ENCODE peak calls at places on chromosome X, in nine cellular contexts. One of them, this sample, is unnamed.

GRCh38 chrX:48958635-48959094 is 1.3 kb upstream of the OTUD5 start:
- DNase-seq in stimulated activated CD4-positive, alpha-beta T cell treated with anti-CD3 and anti-CD28 coated beads, Interleukin-4, amount 100 ng/mL, for 4 hours: no peak
- DNase-seq in lower lobe of right lung: no peak
- DNase-seq in T-helper 2 cell: no peak
- DNase-seq in amygdala: no peak
- DNase-seq in NAMALWA: no peak
- DNase-seq in GOT3: peak; percentile 20
- DNase-seq in fibroblast of the aortic adventitia: peak; percentile 70
- DNase-seq in suprapubic skin: no peak
- DNase-seq in this sample: peak; percentile 20

GRCh38 chrX:10986616-10987015 is 124.5 kb upstream of the HCCS start:
- DNase-seq in lower lobe of right lung: no peak
- DNase-seq in GOT3: no peak
- DNase-seq in NAMALWA: no peak
- DNase-seq in amygdala: no peak
- DNase-seq in T-helper 2 cell: no peak
- DNase-seq in suprapubic skin: no peak
- DNase-seq in stimulated activated CD4-positive, alpha-beta T cell treated with anti-CD3 and anti-CD28 coated beads, Interleukin-4, amount 100 ng/mL, for 4 hours: no peak
- DNase-seq in fibroblast of the aortic adventitia: peak; percentile 74
- DNase-seq in this sample: no peak

GRCh38 chrX:153606503-153606902 is 7.6 kb upstream of the CCNQ start:
- DNase-seq in lower lobe of right lung: no peak
- DNase-seq in T-helper 2 cell: no peak
- DNase-seq in suprapubic skin: no peak
- DNase-seq in GOT3: no peak
- DNase-seq in NAMALWA: no peak
- DNase-seq in amygdala: no peak
- DNase-seq in stimulated activated CD4-positive, alpha-beta T cell treated with anti-CD3 and anti-CD28 coated beads, Interleukin-4, amount 100 ng/mL, for 4 hours: no peak
- DNase-seq in fibroblast of the aortic adventitia: no peak
- DNase-seq in this sample: no peak

GRCh38 chrX:302975-303374 is 15.6 kb downstream of the GTPBP6 start:
- DNase-seq in amygdala: no peak
- DNase-seq in fibroblast of the aortic adventitia: no peak
- DNase-seq in GOT3: no peak
- DNase-seq in suprapubic skin: no peak
- DNase-seq in NAMALWA: no peak
- DNase-seq in lower lobe of right lung: peak; percentile 24
- DNase-seq in T-helper 2 cell: no peak
- DNase-seq in stimulated activated CD4-positive, alpha-beta T cell treated with anti-CD3 and anti-CD28 coated beads, Interleukin-4, amount 100 ng/mL, for 4 hours: no peak
- DNase-seq in this sample: no peak

GRCh38 chrX:102560423-102561068 is 38.8 kb upstream of the ARMCX5 start:
- DNase-seq in NAMALWA: no peak
- DNase-seq in GOT3: no peak
- DNase-seq in amygdala: no peak
- DNase-seq in stimulated activated CD4-positive, alpha-beta T cell treated with anti-CD3 and anti-CD28 coated beads, Interleukin-4, amount 100 ng/mL, for 4 hours: no peak
- DNase-seq in T-helper 2 cell: no peak
- DNase-seq in suprapubic skin: no peak
- DNase-seq in lower lobe of right lung: no peak
- DNase-seq in fibroblast of the aortic adventitia: no peak
- DNase-seq in this sample: no peak

GRCh38 chrX:24646745-24647182 is 383 bp downstream of the PCYT1B start:
- DNase-seq in amygdala: no peak
- DNase-seq in lower lobe of right lung: no peak
- DNase-seq in stimulated activated CD4-positive, alpha-beta T cell treated with anti-CD3 and anti-CD28 coated beads, Interleukin-4, amount 100 ng/mL, for 4 hours: no peak
- DNase-seq in NAMALWA: no peak
- DNase-seq in GOT3: no peak
- DNase-seq in T-helper 2 cell: no peak
- DNase-seq in fibroblast of the aortic adventitia: peak; percentile 5
- DNase-seq in suprapubic skin: no peak
- DNase-seq in this sample: no peak

GRCh38 chrX:71998836-71999509 is 88.3 kb downstream of the NHSL2 start:
- DNase-seq in suprapubic skin: no peak
- DNase-seq in NAMALWA: peak; percentile 58
- DNase-seq in lower lobe of right lung: no peak
- DNase-seq in amygdala: no peak
- DNase-seq in GOT3: no peak
- DNase-seq in stimulated activated CD4-positive, alpha-beta T cell treated with anti-CD3 and anti-CD28 coated beads, Interleukin-4, amount 100 ng/mL, for 4 hours: peak; percentile 3
- DNase-seq in T-helper 2 cell: peak; percentile 1
- DNase-seq in fibroblast of the aortic adventitia: peak; percentile 36
- DNase-seq in this sample: no peak

GRCh38 chrX:435536-436122 is 48.9 kb upstream of the PPP2R3B start:
- DNase-seq in NAMALWA: no peak
- DNase-seq in T-helper 2 cell: no peak
- DNase-seq in lower lobe of right lung: peak; percentile 32
- DNase-seq in stimulated activated CD4-positive, alpha-beta T cell treated with anti-CD3 and anti-CD28 coated beads, Interleukin-4, amount 100 ng/mL, for 4 hours: no peak
- DNase-seq in fibroblast of the aortic adventitia: no peak
- DNase-seq in amygdala: no peak
- DNase-seq in suprapubic skin: no peak
- DNase-seq in GOT3: no peak
- DNase-seq in this sample: no peak

GRCh38 chrX:19743386-19743785 is 144.0 kb downstream of the SH3KBP1 start:
- DNase-seq in lower lobe of right lung: no peak
- DNase-seq in fibroblast of the aortic adventitia: no peak
- DNase-seq in suprapubic skin: no peak
- DNase-seq in amygdala: no peak
- DNase-seq in stimulated activated CD4-positive, alpha-beta T cell treated with anti-CD3 and anti-CD28 coated beads, Interleukin-4, amount 100 ng/mL, for 4 hours: no peak
- DNase-seq in T-helper 2 cell: no peak
- DNase-seq in GOT3: no peak
- DNase-seq in NAMALWA: no peak
- DNase-seq in this sample: no peak

GRCh38 chrX:43654431-43655150 is 1.5 kb upstream of the MAOA start:
- DNase-seq in fibroblast of the aortic adventitia: peak; percentile 90
- DNase-seq in suprapubic skin: peak; percentile 91
- DNase-seq in stimulated activated CD4-positive, alpha-beta T cell treated with anti-CD3 and anti-CD28 coated beads, Interleukin-4, amount 100 ng/mL, for 4 hours: peak; percentile 82
- DNase-seq in lower lobe of right lung: peak; percentile 95
- DNase-seq in T-helper 2 cell: peak; percentile 70
- DNase-seq in NAMALWA: peak; percentile 90
- DNase-seq in amygdala: peak; percentile 81
- DNase-seq in GOT3: peak; percentile 58
- DNase-seq in this sample: peak; percentile 83

GRCh38 chrX:136147320-136147901 is at the start of gene FHL1:
- DNase-seq in GOT3: no peak
- DNase-seq in NAMALWA: no peak
- DNase-seq in T-helper 2 cell: peak; percentile 13
- DNase-seq in fibroblast of the aortic adventitia: no peak
- DNase-seq in stimulated activated CD4-positive, alpha-beta T cell treated with anti-CD3 and anti-CD28 coated beads, Interleukin-4, amount 100 ng/mL, for 4 hours: peak; percentile 49
- DNase-seq in suprapubic skin: no peak
- DNase-seq in lower lobe of right lung: peak; percentile 68
- DNase-seq in amygdala: no peak
- DNase-seq in this sample: peak; percentile 12

GRCh38 chrX:28552322-28552721 is 34.9 kb upstream of the IL1RAPL1 start:
- DNase-seq in NAMALWA: no peak
- DNase-seq in GOT3: no peak
- DNase-seq in T-helper 2 cell: no peak
- DNase-seq in suprapubic skin: no peak
- DNase-seq in amygdala: no peak
- DNase-seq in lower lobe of right lung: no peak
- DNase-seq in stimulated activated CD4-positive, alpha-beta T cell treated with anti-CD3 and anti-CD28 coated beads, Interleukin-4, amount 100 ng/mL, for 4 hours: no peak
- DNase-seq in fibroblast of the aortic adventitia: no peak
- DNase-seq in this sample: no peak

GRCh38 chrX:147072747-147073146 is 258.2 kb upstream of the CXorf51A start:
- DNase-seq in fibroblast of the aortic adventitia: no peak
- DNase-seq in GOT3: no peak
- DNase-seq in suprapubic skin: no peak
- DNase-seq in NAMALWA: no peak
- DNase-seq in amygdala: no peak
- DNase-seq in T-helper 2 cell: no peak
- DNase-seq in lower lobe of right lung: no peak
- DNase-seq in stimulated activated CD4-positive, alpha-beta T cell treated with anti-CD3 and anti-CD28 coated beads, Interleukin-4, amount 100 ng/mL, for 4 hours: no peak
- DNase-seq in this sample: no peak

GRCh38 chrX:114344756-114345155 is 239.1 kb upstream of the HTR2C start:
- DNase-seq in stimulated activated CD4-positive, alpha-beta T cell treated with anti-CD3 and anti-CD28 coated beads, Interleukin-4, amount 100 ng/mL, for 4 hours: no peak
- DNase-seq in NAMALWA: peak; percentile 58
- DNase-seq in fibroblast of the aortic adventitia: peak; percentile 51
- DNase-seq in amygdala: no peak
- DNase-seq in T-helper 2 cell: no peak
- DNase-seq in GOT3: no peak
- DNase-seq in lower lobe of right lung: no peak
- DNase-seq in suprapubic skin: no peak
- DNase-seq in this sample: no peak

GRCh38 chrX:118614150-118614549 is 113.3 kb upstream of the IL13RA1 start:
- DNase-seq in amygdala: no peak
- DNase-seq in lower lobe of right lung: no peak
- DNase-seq in GOT3: no peak
- DNase-seq in stimulated activated CD4-positive, alpha-beta T cell treated with anti-CD3 and anti-CD28 coated beads, Interleukin-4, amount 100 ng/mL, for 4 hours: no peak
- DNase-seq in suprapubic skin: no peak
- DNase-seq in NAMALWA: no peak
- DNase-seq in fibroblast of the aortic adventitia: no peak
- DNase-seq in T-helper 2 cell: no peak
- DNase-seq in this sample: no peak

GRCh38 chrX:38561951-38562719 is 793 bp downstream of the TSPAN7 start:
- DNase-seq in NAMALWA: no peak
- DNase-seq in T-helper 2 cell: no peak
- DNase-seq in amygdala: no peak
- DNase-seq in fibroblast of the aortic adventitia: no peak
- DNase-seq in stimulated activated CD4-positive, alpha-beta T cell treated with anti-CD3 and anti-CD28 coated beads, Interleukin-4, amount 100 ng/mL, for 4 hours: peak; percentile 24
- DNase-seq in lower lobe of right lung: peak; percentile 44
- DNase-seq in GOT3: no peak
- DNase-seq in suprapubic skin: no peak
- DNase-seq in this sample: no peak

GRCh38 chrX:33183366-33183765 is 28.0 kb downstream of the DMD start:
- DNase-seq in suprapubic skin: no peak
- DNase-seq in stimulated activated CD4-positive, alpha-beta T cell treated with anti-CD3 and anti-CD28 coated beads, Interleukin-4, amount 100 ng/mL, for 4 hours: no peak
- DNase-seq in T-helper 2 cell: no peak
- DNase-seq in lower lobe of right lung: no peak
- DNase-seq in fibroblast of the aortic adventitia: peak; percentile 61
- DNase-seq in NAMALWA: peak; percentile 87
- DNase-seq in amygdala: no peak
- DNase-seq in GOT3: no peak
- DNase-seq in this sample: no peak

GRCh38 chrX:115339441-115340025 is 50.0 kb downstream of the LUZP4 start:
- DNase-seq in amygdala: no peak
- DNase-seq in T-helper 2 cell: no peak
- DNase-seq in fibroblast of the aortic adventitia: peak; percentile 92
- DNase-seq in NAMALWA: no peak
- DNase-seq in stimulated activated CD4-positive, alpha-beta T cell treated with anti-CD3 and anti-CD28 coated beads, Interleukin-4, amount 100 ng/mL, for 4 hours: no peak
- DNase-seq in suprapubic skin: no peak
- DNase-seq in GOT3: no peak
- DNase-seq in lower lobe of right lung: no peak
- DNase-seq in this sample: no peak

GRCh38 chrX:119826399-119826959 is 26.3 kb downstream of the UPF3B start:
- DNase-seq in lower lobe of right lung: no peak
- DNase-seq in suprapubic skin: no peak
- DNase-seq in fibroblast of the aortic adventitia: peak; percentile 28
- DNase-seq in amygdala: no peak
- DNase-seq in GOT3: no peak
- DNase-seq in stimulated activated CD4-positive, alpha-beta T cell treated with anti-CD3 and anti-CD28 coated beads, Interleukin-4, amount 100 ng/mL, for 4 hours: no peak
- DNase-seq in T-helper 2 cell: no peak
- DNase-seq in NAMALWA: no peak
- DNase-seq in this sample: no peak

GRCh38 chrX:7270018-7270417 is 122.1 kb upstream of the PUDP start:
- DNase-seq in lower lobe of right lung: no peak
- DNase-seq in T-helper 2 cell: no peak
- DNase-seq in fibroblast of the aortic adventitia: no peak
- DNase-seq in NAMALWA: no peak
- DNase-seq in amygdala: no peak
- DNase-seq in GOT3: no peak
- DNase-seq in suprapubic skin: no peak
- DNase-seq in stimulated activated CD4-positive, alpha-beta T cell treated with anti-CD3 and anti-CD28 coated beads, Interleukin-4, amount 100 ng/mL, for 4 hours: no peak
- DNase-seq in this sample: no peak

GRCh38 chrX:27953161-27953560 is 28.1 kb downstream of the DCAF8L1 start:
- DNase-seq in GOT3: no peak
- DNase-seq in T-helper 2 cell: no peak
- DNase-seq in NAMALWA: no peak
- DNase-seq in lower lobe of right lung: no peak
- DNase-seq in amygdala: no peak
- DNase-seq in stimulated activated CD4-positive, alpha-beta T cell treated with anti-CD3 and anti-CD28 coated beads, Interleukin-4, amount 100 ng/mL, for 4 hours: no peak
- DNase-seq in fibroblast of the aortic adventitia: no peak
- DNase-seq in suprapubic skin: no peak
- DNase-seq in this sample: no peak

GRCh38 chrX:69493766-69494165 is 10.4 kb upstream of the NALF2 start:
- DNase-seq in fibroblast of the aortic adventitia: no peak
- DNase-seq in lower lobe of right lung: no peak
- DNase-seq in amygdala: no peak
- DNase-seq in suprapubic skin: no peak
- DNase-seq in NAMALWA: no peak
- DNase-seq in stimulated activated CD4-positive, alpha-beta T cell treated with anti-CD3 and anti-CD28 coated beads, Interleukin-4, amount 100 ng/mL, for 4 hours: no peak
- DNase-seq in GOT3: no peak
- DNase-seq in T-helper 2 cell: no peak
- DNase-seq in this sample: no peak

GRCh38 chrX:134482371-134482770 is 22.4 kb downstream of the HPRT1 start:
- DNase-seq in GOT3: no peak
- DNase-seq in amygdala: no peak
- DNase-seq in fibroblast of the aortic adventitia: no peak
- DNase-seq in stimulated activated CD4-positive, alpha-beta T cell treated with anti-CD3 and anti-CD28 coated beads, Interleukin-4, amount 100 ng/mL, for 4 hours: no peak
- DNase-seq in suprapubic skin: no peak
- DNase-seq in T-helper 2 cell: no peak
- DNase-seq in NAMALWA: no peak
- DNase-seq in lower lobe of right lung: no peak
- DNase-seq in this sample: no peak

GRCh38 chrX:46770817-46771163 is 11.9 kb upstream of the SLC9A7 start:
- DNase-seq in GOT3: no peak
- DNase-seq in T-helper 2 cell: no peak
- DNase-seq in amygdala: no peak
- DNase-seq in suprapubic skin: no peak
- DNase-seq in stimulated activated CD4-positive, alpha-beta T cell treated with anti-CD3 and anti-CD28 coated beads, Interleukin-4, amount 100 ng/mL, for 4 hours: no peak
- DNase-seq in NAMALWA: no peak
- DNase-seq in lower lobe of right lung: no peak
- DNase-seq in fibroblast of the aortic adventitia: peak; percentile 83
- DNase-seq in this sample: no peak

GRCh38 chrX:39396358-39396995 is 595.2 kb downstream of the MID1IP1 start:
- DNase-seq in GOT3: no peak
- DNase-seq in lower lobe of right lung: no peak
- DNase-seq in T-helper 2 cell: no peak
- DNase-seq in suprapubic skin: no peak
- DNase-seq in NAMALWA: no peak
- DNase-seq in amygdala: no peak
- DNase-seq in fibroblast of the aortic adventitia: no peak
- DNase-seq in stimulated activated CD4-positive, alpha-beta T cell treated with anti-CD3 and anti-CD28 coated beads, Interleukin-4, amount 100 ng/mL, for 4 hours: no peak
- DNase-seq in this sample: no peak

GRCh38 chrX:40147399-40148188 is 49.8 kb upstream of the BCOR start:
- DNase-seq in lower lobe of right lung: no peak
- DNase-seq in amygdala: no peak
- DNase-seq in fibroblast of the aortic adventitia: no peak
- DNase-seq in NAMALWA: no peak
- DNase-seq in GOT3: no peak
- DNase-seq in suprapubic skin: no peak
- DNase-seq in stimulated activated CD4-positive, alpha-beta T cell treated with anti-CD3 and anti-CD28 coated beads, Interleukin-4, amount 100 ng/mL, for 4 hours: no peak
- DNase-seq in T-helper 2 cell: no peak
- DNase-seq in this sample: no peak

GRCh38 chrX:11386001-11386523 is 92.8 kb downstream of the AMELX start:
- DNase-seq in lower lobe of right lung: no peak
- DNase-seq in suprapubic skin: no peak
- DNase-seq in stimulated activated CD4-positive, alpha-beta T cell treated with anti-CD3 and anti-CD28 coated beads, Interleukin-4, amount 100 ng/mL, for 4 hours: no peak
- DNase-seq in fibroblast of the aortic adventitia: peak; percentile 90
- DNase-seq in GOT3: no peak
- DNase-seq in T-helper 2 cell: no peak
- DNase-seq in NAMALWA: no peak
- DNase-seq in amygdala: no peak
- DNase-seq in this sample: no peak

GRCh38 chrX:151151668-151152267 is 24.6 kb upstream of the GPR50 start:
- DNase-seq in T-helper 2 cell: no peak
- DNase-seq in lower lobe of right lung: no peak
- DNase-seq in stimulated activated CD4-positive, alpha-beta T cell treated with anti-CD3 and anti-CD28 coated beads, Interleukin-4, amount 100 ng/mL, for 4 hours: no peak
- DNase-seq in GOT3: no peak
- DNase-seq in fibroblast of the aortic adventitia: peak; percentile 68
- DNase-seq in suprapubic skin: no peak
- DNase-seq in amygdala: peak; percentile 0
- DNase-seq in NAMALWA: peak; percentile 54
- DNase-seq in this sample: peak; percentile 12

GRCh38 chrX:107470971-107471370 is 21.5 kb downstream of the FRMPD3 start:
- DNase-seq in T-helper 2 cell: no peak
- DNase-seq in suprapubic skin: no peak
- DNase-seq in amygdala: no peak
- DNase-seq in NAMALWA: no peak
- DNase-seq in fibroblast of the aortic adventitia: no peak
- DNase-seq in lower lobe of right lung: no peak
- DNase-seq in stimulated activated CD4-positive, alpha-beta T cell treated with anti-CD3 and anti-CD28 coated beads, Interleukin-4, amount 100 ng/mL, for 4 hours: no peak
- DNase-seq in GOT3: no peak
- DNase-seq in this sample: no peak

GRCh38 chrX:65035451-65035779 is 59.2 kb upstream of the ZC4H2 start:
- DNase-seq in T-helper 2 cell: no peak
- DNase-seq in stimulated activated CD4-positive, alpha-beta T cell treated with anti-CD3 and anti-CD28 coated beads, Interleukin-4, amount 100 ng/mL, for 4 hours: no peak
- DNase-seq in NAMALWA: no peak
- DNase-seq in amygdala: no peak
- DNase-seq in fibroblast of the aortic adventitia: peak; percentile 35
- DNase-seq in lower lobe of right lung: no peak
- DNase-seq in suprapubic skin: peak; percentile 72
- DNase-seq in GOT3: no peak
- DNase-seq in this sample: no peak

GRCh38 chrX:41178201-41178600 is 93.0 kb downstream of the USP9X start:
- DNase-seq in GOT3: no peak
- DNase-seq in fibroblast of the aortic adventitia: no peak
- DNase-seq in T-helper 2 cell: no peak
- DNase-seq in lower lobe of right lung: no peak
- DNase-seq in stimulated activated CD4-positive, alpha-beta T cell treated with anti-CD3 and anti-CD28 coated beads, Interleukin-4, amount 100 ng/mL, for 4 hours: no peak
- DNase-seq in NAMALWA: no peak
- DNase-seq in amygdala: no peak
- DNase-seq in suprapubic skin: no peak
- DNase-seq in this sample: no peak

This sample was measured in central memory CD8-positive, alpha-beta T cell.